ENCODE peak calls at places on chromosomes 6 and 20, in seven cellular contexts. C is stimulated activated CD8-positive, alpha-beta memory T cell treated with anti-CD3 and anti-CD28 coated beads, Interleukin-4, amount 100 ng/mL, for 1 hour; I is dermis blood vessel endothelial cell; W is caudate nucleus; K is progenitor cell of endocrine pancreas; Y is cardiac fibroblast; A is omental fat pad. Q is an unnamed sample.

GRCh38 chr6:41713161-41713649 is 22.2 kb downstream of the TFEB start:
- DNase-seq in C (no peak), I (no peak), W (peak), K (no peak), Y (peak), A (no peak), Q (no peak)

GRCh38 chr20:21047981-21048380 is 58.2 kb downstream of the LINC00237 start:
- DNase-seq in C (no peak), I (no peak), W (no peak), K (no peak), Y (no peak), A (no peak), Q (no peak)

GRCh38 chr20:17885076-17885475 is 83.5 kb downstream of the SNX5 start:
- DNase-seq in C (no peak), I (no peak), W (no peak), K (no peak), Y (no peak), A (no peak), Q (no peak)

GRCh38 chr20:1280421-1281102 is 14.5 kb downstream of the SNPH start:
- DNase-seq in C (no peak), I (no peak), W (no peak), K (no peak), Y (peak), A (no peak), Q (no peak)

GRCh38 chr20:19917110-19917509 is 100.1 kb upstream of the NAA20 start:
- DNase-seq in C (no peak), I (no peak), W (no peak), K (no peak), Y (no peak), A (no peak), Q (no peak)

GRCh38 chr20:47686545-47686944 is 98.7 kb downstream of the SULF2 start:
- DNase-seq in C (no peak), I (peak), W (no peak), K (no peak), Y (peak), A (no peak), Q (no peak)

GRCh38 chr6:36642913-36643817 is 35.3 kb upstream of the CDKN1A start:
- DNase-seq in C (no peak), I (peak), W (no peak), K (no peak), Y (peak), A (peak), Q (no peak)

GRCh38 chr6:137025786-137026730 is 18.7 kb downstream of the IL20RA start:
- DNase-seq in C (no peak), I (peak), W (no peak), K (no peak), Y (no peak), A (no peak), Q (no peak)

GRCh38 chr6:33990061-33990541 is 155.8 kb downstream of the GRM4 start:
- DNase-seq in C (no peak), I (no peak), W (no peak), K (no peak), Y (no peak), A (no peak), Q (no peak)

GRCh38 chr6:13364842-13365241 is 36.5 kb upstream of the TBC1D7 start:
- DNase-seq in C (no peak), I (no peak), W (no peak), K (no peak), Y (no peak), A (no peak), Q (no peak)

GRCh38 chr6:996271-996852 is 303.4 kb upstream of the EXOC2 start:
- DNase-seq in C (no peak), I (no peak), W (no peak), K (no peak), Y (no peak), A (no peak), Q (no peak)

GRCh38 chr6:12842658-12843057 is 126.1 kb downstream of the PHACTR1 start:
- DNase-seq in C (no peak), I (no peak), W (no peak), K (no peak), Y (no peak), A (no peak), Q (no peak)

GRCh38 chr6:111957623-111958315 is 84.5 kb upstream of the FYN start:
- DNase-seq in C (no peak), I (no peak), W (no peak), K (no peak), Y (no peak), A (no peak), Q (no peak)

GRCh38 chr6:111418971-111419693 is 63.9 kb downstream of the REV3L start:
- DNase-seq in C (no peak), I (no peak), W (no peak), K (no peak), Y (peak), A (no peak), Q (no peak)

GRCh38 chr6:39362487-39362865 is 40.0 kb upstream of the KCNK16 start:
- DNase-seq in C (no peak), I (peak), W (no peak), K (no peak), Y (no peak), A (no peak), Q (no peak)

GRCh38 chr6:44667226-44667625 is 279.7 kb downstream of the CDC5L start:
- DNase-seq in C (no peak), I (no peak), W (no peak), K (no peak), Y (peak), A (no peak), Q (no peak)

GRCh38 chr20:46978871-46979536 is 84.4 kb downstream of the EYA2 start:
- DNase-seq in C (no peak), I (no peak), W (no peak), K (no peak), Y (peak), A (no peak), Q (no peak)

GRCh38 chr20:4375881-4376280 is 345.8 kb upstream of the PRND start:
- DNase-seq in C (no peak), I (no peak), W (no peak), K (no peak), Y (peak), A (no peak), Q (no peak)

GRCh38 chr6:136728033-136728939 is 64.0 kb downstream of the MAP3K5 start:
- DNase-seq in C (no peak), I (no peak), W (no peak), K (no peak), Y (no peak), A (no peak), Q (no peak)

GRCh38 chr6:17289491-17290106 is 8.4 kb downstream of the RBM24 start:
- DNase-seq in C (no peak), I (no peak), W (no peak), K (no peak), Y (peak), A (no peak), Q (no peak)

GRCh38 chr20:16927031-16927430 is 178.9 kb downstream of the OTOR start:
- DNase-seq in C (no peak), I (no peak), W (no peak), K (no peak), Y (no peak), A (no peak), Q (no peak)

GRCh38 chr6:153947817-153948447 is 91.1 kb upstream of the OPRM1 start:
- DNase-seq in C (no peak), I (peak), W (no peak), K (peak), Y (peak), A (no peak), Q (peak)

GRCh38 chr6:96907498-96907897 is 9.8 kb upstream of the NDUFAF4 start:
- DNase-seq in C (no peak), I (no peak), W (no peak), K (no peak), Y (peak), A (no peak), Q (no peak)

GRCh38 chr6:147693185-147693584 is 184.7 kb downstream of the SAMD5 start:
- DNase-seq in C (no peak), I (no peak), W (no peak), K (no peak), Y (no peak), A (no peak), Q (no peak)

GRCh38 chr6:43674921-43675320 is 12.7 kb downstream of the MRPS18A start:
- DNase-seq in C (no peak), I (no peak), W (no peak), K (no peak), Y (no peak), A (no peak), Q (no peak)

GRCh38 chr20:10877345-10877744 is 203.5 kb upstream of the JAG1 start:
- DNase-seq in C (no peak), I (no peak), W (no peak), K (no peak), Y (peak), A (no peak), Q (no peak)

GRCh38 chr6:37631295-37631694 is 66.4 kb downstream of the MDGA1 start:
- DNase-seq in C (no peak), I (no peak), W (no peak), K (no peak), Y (no peak), A (no peak), Q (no peak)

GRCh38 chr6:139126255-139126654 is 8.6 kb upstream of the HECA start:
- DNase-seq in C (no peak), I (peak), W (no peak), K (no peak), Y (peak), A (no peak), Q (no peak)

GRCh38 chr6:43442935-43443334 is 12.4 kb downstream of the DLK2 start:
- DNase-seq in C (no peak), I (no peak), W (no peak), K (no peak), Y (no peak), A (no peak), Q (no peak)

GRCh38 chr6:7215140-7215539 is 97.9 kb downstream of the SSR1 start:
- DNase-seq in C (no peak), I (no peak), W (no peak), K (no peak), Y (no peak), A (no peak), Q (no peak)

GRCh38 chr6:131995924-131996323 is 44.8 kb upstream of the CCN2 start:
- DNase-seq in C (no peak), I (peak), W (no peak), K (no peak), Y (peak), A (no peak), Q (no peak)

GRCh38 chr20:62819494-62820174 is 2.8 kb downstream of the COL9A3 start:
- DNase-seq in C (no peak), I (peak), W (no peak), K (no peak), Y (peak), A (no peak), Q (no peak)

GRCh38 chr6:108689279-108690161 is 128.8 kb downstream of the FOXO3 start:
- DNase-seq in C (no peak), I (no peak), W (peak), K (no peak), Y (peak), A (peak), Q (peak)

GRCh38 chr6:1594495-1595200 is 15.1 kb upstream of the FOXC1 start:
- DNase-seq in C (no peak), I (no peak), W (no peak), K (no peak), Y (no peak), A (no peak), Q (no peak)

GRCh38 chr6:33078442-33078841 is 2.7 kb downstream of the HLA-DPB1 start:
- DNase-seq in C (no peak), I (no peak), W (no peak), K (no peak), Y (no peak), A (no peak), Q (no peak)

GRCh38 chr6:41536884-41537347 is 9.3 kb upstream of the FOXP4 start:
- DNase-seq in C (no peak), I (peak), W (no peak), K (no peak), Y (peak), A (no peak), Q (no peak)

GRCh38 chr20:41467690-41468089 is 101.1 kb upstream of the EMILIN3 start:
- DNase-seq in C (no peak), I (no peak), W (no peak), K (no peak), Y (no peak), A (no peak), Q (no peak)

GRCh38 chr20:31833130-31833930 is 12.1 kb downstream of the FOXS1 start:
- DNase-seq in C (no peak), I (peak), W (no peak), K (peak), Y (peak), A (peak), Q (peak)

GRCh38 chr20:20237093-20237959 is 130.6 kb upstream of the INSM1 start:
- DNase-seq in C (no peak), I (peak), W (no peak), K (peak), Y (peak), A (no peak), Q (peak)

GRCh38 chr6:20198764-20199174 is 13.5 kb downstream of the MBOAT1 start:
- DNase-seq in C (no peak), I (no peak), W (no peak), K (no peak), Y (no peak), A (no peak), Q (no peak)